ENCODE peak calls at places on chromosome 16, in nine cellular contexts. One of them, this sample, is unnamed.

GRCh38 chr16:88805887-88806393 is 2.4 kb downstream of the CDT1 start:
- DNase-seq in dorsolateral prefrontal cortex: no peak
- DNase-seq in cardiac muscle cell: no peak
- DNase-seq in Kasumi-1: no peak
- DNase-seq in heart right ventricle: no peak
- DNase-seq in NCI-H1105: no peak
- DNase-seq in stimulated activated CD4-positive, alpha-beta T cell treated with anti-CD3 and anti-CD28 coated beads, TNF-alpha, amount 100 ng/mL, for 48 hours: no peak
- DNase-seq in HS-5: no peak
- DNase-seq in NCI-H226: no peak
- DNase-seq in this sample: no peak

GRCh38 chr16:3881499-3881995 is 1.0 kb upstream of the CREBBP start:
- DNase-seq in HS-5: no peak
- DNase-seq in stimulated activated CD4-positive, alpha-beta T cell treated with anti-CD3 and anti-CD28 coated beads, TNF-alpha, amount 100 ng/mL, for 48 hours: no peak
- DNase-seq in NCI-H226: no peak
- DNase-seq in cardiac muscle cell: no peak
- DNase-seq in Kasumi-1: no peak
- DNase-seq in heart right ventricle: no peak
- DNase-seq in dorsolateral prefrontal cortex: no peak
- DNase-seq in NCI-H1105: no peak
- DNase-seq in this sample: no peak

GRCh38 chr16:31073823-31074072 is 292 bp downstream of the ZNF668 start:
- DNase-seq in stimulated activated CD4-positive, alpha-beta T cell treated with anti-CD3 and anti-CD28 coated beads, TNF-alpha, amount 100 ng/mL, for 48 hours: no peak
- DNase-seq in dorsolateral prefrontal cortex: no peak
- DNase-seq in heart right ventricle: no peak
- DNase-seq in Kasumi-1: no peak
- DNase-seq in NCI-H1105: no peak
- DNase-seq in cardiac muscle cell: no peak
- DNase-seq in HS-5: no peak
- DNase-seq in NCI-H226: no peak
- DNase-seq in this sample: no peak

GRCh38 chr16:22813946-22814325 is at the start of gene HS3ST2:
- DNase-seq in dorsolateral prefrontal cortex: peak
- DNase-seq in heart right ventricle: peak
- DNase-seq in Kasumi-1: no peak
- DNase-seq in NCI-H1105: peak
- DNase-seq in stimulated activated CD4-positive, alpha-beta T cell treated with anti-CD3 and anti-CD28 coated beads, TNF-alpha, amount 100 ng/mL, for 48 hours: no peak
- DNase-seq in NCI-H226: no peak
- DNase-seq in cardiac muscle cell: peak
- DNase-seq in HS-5: no peak
- DNase-seq in this sample: no peak

GRCh38 chr16:89723279-89724250 is 2.2 kb downstream of the ZNF276 start:
- DNase-seq in NCI-H226: no peak
- DNase-seq in cardiac muscle cell: no peak
- DNase-seq in HS-5: no peak
- DNase-seq in Kasumi-1: no peak
- DNase-seq in dorsolateral prefrontal cortex: peak
- DNase-seq in stimulated activated CD4-positive, alpha-beta T cell treated with anti-CD3 and anti-CD28 coated beads, TNF-alpha, amount 100 ng/mL, for 48 hours: peak
- DNase-seq in NCI-H1105: no peak
- DNase-seq in heart right ventricle: peak
- DNase-seq in this sample: no peak

GRCh38 chr16:69328854-69329316 is 1.5 kb downstream of the PDF start:
- DNase-seq in cardiac muscle cell: no peak
- DNase-seq in NCI-H226: no peak
- DNase-seq in dorsolateral prefrontal cortex: no peak
- DNase-seq in Kasumi-1: no peak
- DNase-seq in heart right ventricle: no peak
- DNase-seq in stimulated activated CD4-positive, alpha-beta T cell treated with anti-CD3 and anti-CD28 coated beads, TNF-alpha, amount 100 ng/mL, for 48 hours: no peak
- DNase-seq in HS-5: no peak
- DNase-seq in NCI-H1105: no peak
- DNase-seq in this sample: no peak

GRCh38 chr16:82630688-82631087 is 3.9 kb downstream of the CDH13 start:
- DNase-seq in stimulated activated CD4-positive, alpha-beta T cell treated with anti-CD3 and anti-CD28 coated beads, TNF-alpha, amount 100 ng/mL, for 48 hours: no peak
- DNase-seq in dorsolateral prefrontal cortex: no peak
- DNase-seq in NCI-H226: no peak
- DNase-seq in HS-5: no peak
- DNase-seq in cardiac muscle cell: no peak
- DNase-seq in NCI-H1105: no peak
- DNase-seq in Kasumi-1: peak
- DNase-seq in heart right ventricle: no peak
- DNase-seq in this sample: no peak

GRCh38 chr16:70380205-70380918 is 33.7 kb downstream of the DDX19A start:
- DNase-seq in NCI-H1105: no peak
- DNase-seq in heart right ventricle: peak
- DNase-seq in cardiac muscle cell: peak
- DNase-seq in dorsolateral prefrontal cortex: no peak
- DNase-seq in HS-5: peak
- DNase-seq in stimulated activated CD4-positive, alpha-beta T cell treated with anti-CD3 and anti-CD28 coated beads, TNF-alpha, amount 100 ng/mL, for 48 hours: peak
- DNase-seq in NCI-H226: peak
- DNase-seq in Kasumi-1: peak
- DNase-seq in this sample: no peak

GRCh38 chr16:83393196-83393981 is 414.4 kb upstream of the HSBP1 start:
- DNase-seq in heart right ventricle: peak
- DNase-seq in HS-5: no peak
- DNase-seq in stimulated activated CD4-positive, alpha-beta T cell treated with anti-CD3 and anti-CD28 coated beads, TNF-alpha, amount 100 ng/mL, for 48 hours: no peak
- DNase-seq in NCI-H1105: no peak
- DNase-seq in Kasumi-1: no peak
- DNase-seq in dorsolateral prefrontal cortex: no peak
- DNase-seq in cardiac muscle cell: no peak
- DNase-seq in NCI-H226: no peak
- DNase-seq in this sample: no peak

GRCh38 chr16:78791011-78791410 is 691.6 kb downstream of the WWOX start:
- DNase-seq in Kasumi-1: no peak
- DNase-seq in cardiac muscle cell: no peak
- DNase-seq in NCI-H1105: no peak
- DNase-seq in heart right ventricle: no peak
- DNase-seq in dorsolateral prefrontal cortex: no peak
- DNase-seq in NCI-H226: peak
- DNase-seq in stimulated activated CD4-positive, alpha-beta T cell treated with anti-CD3 and anti-CD28 coated beads, TNF-alpha, amount 100 ng/mL, for 48 hours: no peak
- DNase-seq in HS-5: no peak
- DNase-seq in this sample: no peak

GRCh38 chr16:17258848-17259713 is 211.7 kb downstream of the XYLT1 start:
- DNase-seq in NCI-H1105: no peak
- DNase-seq in heart right ventricle: no peak
- DNase-seq in stimulated activated CD4-positive, alpha-beta T cell treated with anti-CD3 and anti-CD28 coated beads, TNF-alpha, amount 100 ng/mL, for 48 hours: no peak
- DNase-seq in Kasumi-1: no peak
- DNase-seq in cardiac muscle cell: no peak
- DNase-seq in HS-5: no peak
- DNase-seq in NCI-H226: no peak
- DNase-seq in dorsolateral prefrontal cortex: no peak
- DNase-seq in this sample: peak

GRCh38 chr16:25005445-25006306 is 9.5 kb downstream of the ARHGAP17 start:
- DNase-seq in NCI-H1105: no peak
- DNase-seq in Kasumi-1: no peak
- DNase-seq in cardiac muscle cell: no peak
- DNase-seq in heart right ventricle: no peak
- DNase-seq in dorsolateral prefrontal cortex: no peak
- DNase-seq in HS-5: no peak
- DNase-seq in NCI-H226: no peak
- DNase-seq in stimulated activated CD4-positive, alpha-beta T cell treated with anti-CD3 and anti-CD28 coated beads, TNF-alpha, amount 100 ng/mL, for 48 hours: no peak
- DNase-seq in this sample: no peak

GRCh38 chr16:81515281-81515680 is 70.7 kb downstream of the CMIP start:
- DNase-seq in Kasumi-1: no peak
- DNase-seq in dorsolateral prefrontal cortex: no peak
- DNase-seq in HS-5: no peak
- DNase-seq in stimulated activated CD4-positive, alpha-beta T cell treated with anti-CD3 and anti-CD28 coated beads, TNF-alpha, amount 100 ng/mL, for 48 hours: no peak
- DNase-seq in heart right ventricle: no peak
- DNase-seq in NCI-H226: no peak
- DNase-seq in NCI-H1105: peak
- DNase-seq in cardiac muscle cell: no peak
- DNase-seq in this sample: no peak

GRCh38 chr16:2160915-2161551 is 5.5 kb downstream of the TRAF7 start:
- DNase-seq in NCI-H226: no peak
- DNase-seq in HS-5: no peak
- DNase-seq in NCI-H1105: no peak
- DNase-seq in cardiac muscle cell: no peak
- DNase-seq in heart right ventricle: peak
- DNase-seq in Kasumi-1: no peak
- DNase-seq in stimulated activated CD4-positive, alpha-beta T cell treated with anti-CD3 and anti-CD28 coated beads, TNF-alpha, amount 100 ng/mL, for 48 hours: no peak
- DNase-seq in dorsolateral prefrontal cortex: no peak
- DNase-seq in this sample: no peak

GRCh38 chr16:57526498-57526897 is 9.9 kb downstream of the CCDC102A start:
- DNase-seq in HS-5: no peak
- DNase-seq in NCI-H1105: no peak
- DNase-seq in heart right ventricle: no peak
- DNase-seq in cardiac muscle cell: no peak
- DNase-seq in Kasumi-1: peak
- DNase-seq in stimulated activated CD4-positive, alpha-beta T cell treated with anti-CD3 and anti-CD28 coated beads, TNF-alpha, amount 100 ng/mL, for 48 hours: no peak
- DNase-seq in dorsolateral prefrontal cortex: no peak
- DNase-seq in NCI-H226: no peak
- DNase-seq in this sample: no peak

GRCh38 chr16:49727611-49728010 is 128.3 kb downstream of the ZNF423 start:
- DNase-seq in NCI-H1105: no peak
- DNase-seq in stimulated activated CD4-positive, alpha-beta T cell treated with anti-CD3 and anti-CD28 coated beads, TNF-alpha, amount 100 ng/mL, for 48 hours: no peak
- DNase-seq in dorsolateral prefrontal cortex: no peak
- DNase-seq in HS-5: no peak
- DNase-seq in NCI-H226: no peak
- DNase-seq in cardiac muscle cell: no peak
- DNase-seq in Kasumi-1: no peak
- DNase-seq in heart right ventricle: no peak
- DNase-seq in this sample: no peak

GRCh38 chr16:4649744-4650442 is 25.3 kb downstream of the MGRN1 start:
- DNase-seq in NCI-H226: no peak
- DNase-seq in NCI-H1105: no peak
- DNase-seq in cardiac muscle cell: no peak
- DNase-seq in Kasumi-1: no peak
- DNase-seq in heart right ventricle: no peak
- DNase-seq in dorsolateral prefrontal cortex: no peak
- DNase-seq in HS-5: no peak
- DNase-seq in stimulated activated CD4-positive, alpha-beta T cell treated with anti-CD3 and anti-CD28 coated beads, TNF-alpha, amount 100 ng/mL, for 48 hours: no peak
- DNase-seq in this sample: no peak

GRCh38 chr16:30148101-30148500 is 25.1 kb upstream of the MAPK3 start:
- DNase-seq in HS-5: no peak
- DNase-seq in stimulated activated CD4-positive, alpha-beta T cell treated with anti-CD3 and anti-CD28 coated beads, TNF-alpha, amount 100 ng/mL, for 48 hours: no peak
- DNase-seq in dorsolateral prefrontal cortex: no peak
- DNase-seq in cardiac muscle cell: no peak
- DNase-seq in heart right ventricle: no peak
- DNase-seq in NCI-H1105: no peak
- DNase-seq in NCI-H226: no peak
- DNase-seq in Kasumi-1: no peak
- DNase-seq in this sample: no peak

GRCh38 chr16:27169511-27170071 is 33.7 kb upstream of the KDM8 start:
- DNase-seq in NCI-H1105: no peak
- DNase-seq in stimulated activated CD4-positive, alpha-beta T cell treated with anti-CD3 and anti-CD28 coated beads, TNF-alpha, amount 100 ng/mL, for 48 hours: peak
- DNase-seq in Kasumi-1: peak
- DNase-seq in heart right ventricle: no peak
- DNase-seq in HS-5: no peak
- DNase-seq in NCI-H226: peak
- DNase-seq in cardiac muscle cell: no peak
- DNase-seq in dorsolateral prefrontal cortex: no peak
- DNase-seq in this sample: no peak

GRCh38 chr16:67922740-67923139 is 8.9 kb downstream of the CTRL start:
- DNase-seq in NCI-H226: no peak
- DNase-seq in cardiac muscle cell: no peak
- DNase-seq in heart right ventricle: no peak
- DNase-seq in stimulated activated CD4-positive, alpha-beta T cell treated with anti-CD3 and anti-CD28 coated beads, TNF-alpha, amount 100 ng/mL, for 48 hours: no peak
- DNase-seq in dorsolateral prefrontal cortex: no peak
- DNase-seq in HS-5: no peak
- DNase-seq in Kasumi-1: peak
- DNase-seq in NCI-H1105: peak
- DNase-seq in this sample: no peak

GRCh38 chr16:10870137-10870776 is 6.7 kb upstream of the CIITA start:
- DNase-seq in HS-5: no peak
- DNase-seq in dorsolateral prefrontal cortex: no peak
- DNase-seq in heart right ventricle: no peak
- DNase-seq in NCI-H1105: no peak
- DNase-seq in cardiac muscle cell: no peak
- DNase-seq in stimulated activated CD4-positive, alpha-beta T cell treated with anti-CD3 and anti-CD28 coated beads, TNF-alpha, amount 100 ng/mL, for 48 hours: no peak
- DNase-seq in Kasumi-1: no peak
- DNase-seq in NCI-H226: no peak
- DNase-seq in this sample: no peak

GRCh38 chr16:48958681-48959080 is 323.0 kb downstream of the CBLN1 start:
- DNase-seq in cardiac muscle cell: no peak
- DNase-seq in dorsolateral prefrontal cortex: no peak
- DNase-seq in NCI-H1105: no peak
- DNase-seq in HS-5: no peak
- DNase-seq in NCI-H226: no peak
- DNase-seq in Kasumi-1: no peak
- DNase-seq in heart right ventricle: peak
- DNase-seq in stimulated activated CD4-positive, alpha-beta T cell treated with anti-CD3 and anti-CD28 coated beads, TNF-alpha, amount 100 ng/mL, for 48 hours: no peak
- DNase-seq in this sample: no peak

GRCh38 chr16:54366943-54367342 is 80.4 kb upstream of the IRX3 start:
- DNase-seq in cardiac muscle cell: no peak
- DNase-seq in Kasumi-1: no peak
- DNase-seq in stimulated activated CD4-positive, alpha-beta T cell treated with anti-CD3 and anti-CD28 coated beads, TNF-alpha, amount 100 ng/mL, for 48 hours: no peak
- DNase-seq in dorsolateral prefrontal cortex: no peak
- DNase-seq in HS-5: no peak
- DNase-seq in NCI-H1105: no peak
- DNase-seq in NCI-H226: no peak
- DNase-seq in heart right ventricle: no peak
- DNase-seq in this sample: no peak

GRCh38 chr16:87056083-87056482 is 261.1 kb downstream of the C16orf95 start:
- DNase-seq in dorsolateral prefrontal cortex: no peak
- DNase-seq in Kasumi-1: no peak
- DNase-seq in heart right ventricle: no peak
- DNase-seq in NCI-H1105: no peak
- DNase-seq in stimulated activated CD4-positive, alpha-beta T cell treated with anti-CD3 and anti-CD28 coated beads, TNF-alpha, amount 100 ng/mL, for 48 hours: no peak
- DNase-seq in HS-5: no peak
- DNase-seq in cardiac muscle cell: no peak
- DNase-seq in NCI-H226: peak
- DNase-seq in this sample: no peak

GRCh38 chr16:31038993-31039392 is 5.6 kb downstream of the STX4 start:
- DNase-seq in HS-5: no peak
- DNase-seq in dorsolateral prefrontal cortex: no peak
- DNase-seq in heart right ventricle: no peak
- DNase-seq in cardiac muscle cell: no peak
- DNase-seq in NCI-H1105: no peak
- DNase-seq in stimulated activated CD4-positive, alpha-beta T cell treated with anti-CD3 and anti-CD28 coated beads, TNF-alpha, amount 100 ng/mL, for 48 hours: no peak
- DNase-seq in NCI-H226: no peak
- DNase-seq in Kasumi-1: no peak
- DNase-seq in this sample: no peak

GRCh38 chr16:30585022-30585399 is 486 bp downstream of the ZNF785 start:
- DNase-seq in heart right ventricle: no peak
- DNase-seq in cardiac muscle cell: no peak
- DNase-seq in HS-5: no peak
- DNase-seq in NCI-H1105: no peak
- DNase-seq in NCI-H226: peak
- DNase-seq in stimulated activated CD4-positive, alpha-beta T cell treated with anti-CD3 and anti-CD28 coated beads, TNF-alpha, amount 100 ng/mL, for 48 hours: no peak
- DNase-seq in Kasumi-1: peak
- DNase-seq in dorsolateral prefrontal cortex: no peak
- DNase-seq in this sample: no peak

GRCh38 chr16:71915350-71915749 is 20.0 kb downstream of the IST1 start:
- DNase-seq in heart right ventricle: no peak
- DNase-seq in HS-5: no peak
- DNase-seq in stimulated activated CD4-positive, alpha-beta T cell treated with anti-CD3 and anti-CD28 coated beads, TNF-alpha, amount 100 ng/mL, for 48 hours: no peak
- DNase-seq in NCI-H1105: no peak
- DNase-seq in cardiac muscle cell: no peak
- DNase-seq in NCI-H226: no peak
- DNase-seq in Kasumi-1: no peak
- DNase-seq in dorsolateral prefrontal cortex: no peak
- DNase-seq in this sample: no peak

GRCh38 chr16:50836121-50836541 is 94.2 kb downstream of the CYLD start:
- DNase-seq in NCI-H1105: no peak
- DNase-seq in stimulated activated CD4-positive, alpha-beta T cell treated with anti-CD3 and anti-CD28 coated beads, TNF-alpha, amount 100 ng/mL, for 48 hours: no peak
- DNase-seq in NCI-H226: no peak
- DNase-seq in Kasumi-1: no peak
- DNase-seq in heart right ventricle: no peak
- DNase-seq in dorsolateral prefrontal cortex: peak
- DNase-seq in HS-5: no peak
- DNase-seq in cardiac muscle cell: no peak
- DNase-seq in this sample: no peak

GRCh38 chr16:23801387-23801786 is 34.4 kb upstream of the PRKCB start:
- DNase-seq in heart right ventricle: peak
- DNase-seq in dorsolateral prefrontal cortex: peak
- DNase-seq in stimulated activated CD4-positive, alpha-beta T cell treated with anti-CD3 and anti-CD28 coated beads, TNF-alpha, amount 100 ng/mL, for 48 hours: peak
- DNase-seq in NCI-H226: peak
- DNase-seq in Kasumi-1: peak
- DNase-seq in cardiac muscle cell: peak
- DNase-seq in HS-5: no peak
- DNase-seq in NCI-H1105: no peak
- DNase-seq in this sample: peak

GRCh38 chr16:71249399-71249798 is 18.9 kb upstream of the HYDIN start:
- DNase-seq in NCI-H1105: no peak
- DNase-seq in heart right ventricle: no peak
- DNase-seq in stimulated activated CD4-positive, alpha-beta T cell treated with anti-CD3 and anti-CD28 coated beads, TNF-alpha, amount 100 ng/mL, for 48 hours: no peak
- DNase-seq in cardiac muscle cell: no peak
- DNase-seq in dorsolateral prefrontal cortex: no peak
- DNase-seq in HS-5: no peak
- DNase-seq in Kasumi-1: no peak
- DNase-seq in NCI-H226: no peak
- DNase-seq in this sample: no peak

GRCh38 chr16:11757671-11758545 is 15.3 kb upstream of the TXNDC11 start:
- DNase-seq in heart right ventricle: no peak
- DNase-seq in NCI-H1105: no peak
- DNase-seq in dorsolateral prefrontal cortex: no peak
- DNase-seq in stimulated activated CD4-positive, alpha-beta T cell treated with anti-CD3 and anti-CD28 coated beads, TNF-alpha, amount 100 ng/mL, for 48 hours: no peak
- DNase-seq in cardiac muscle cell: no peak
- DNase-seq in HS-5: no peak
- DNase-seq in NCI-H226: no peak
- DNase-seq in Kasumi-1: no peak
- DNase-seq in this sample: no peak

This sample was measured in GM12891.